ENCODE peak calls at places on chromosomes 5 and 9, in four cellular contexts. F is neural progenitor cell, O is HL-60, A is right atrium auricular region. C is an unnamed sample.

GRCh38 chr5:40364441-40364840 is 315.3 kb upstream of the PTGER4 start:
- DNase-seq in A (no peak), O (no peak), F (no peak), C (no peak)

GRCh38 chr5:180467989-180468731 is 26.0 kb upstream of the CNOT6 start:
- DNase-seq in O (no peak), A (no peak), F (no peak), C (no peak)

GRCh38 chr9:135521608-135522095 is 412 bp downstream of the LCN1 start:
- DNase-seq in F (no peak), O (no peak), A (no peak), C (no peak)

GRCh38 chr5:66129184-66129583 is 14.9 kb upstream of the SREK1 start:
- DNase-seq in F (no peak), A (no peak), O (no peak), C (no peak)

GRCh38 chr9:32487981-32488380 is 38.0 kb downstream of the RIGI start:
- DNase-seq in A (no peak), O (no peak), F (no peak), C (no peak)

GRCh38 chr5:89711526-89711925 is 698.0 kb downstream of the CETN3 start:
- DNase-seq in O (no peak), A (no peak), F (no peak), C (no peak)

GRCh38 chr5:90878549-90879196 is 320.1 kb downstream of the ADGRV1 start:
- DNase-seq in O (no peak), F (no peak), A (no peak), C (no peak)

GRCh38 chr9:27535701-27536118 is 6.1 kb upstream of the MOB3B start:
- DNase-seq in A (no peak), O (no peak), F (peak), C (no peak)

GRCh38 chr5:33195431-33196128 is 245.2 kb upstream of the TARS1 start:
- DNase-seq in A (no peak), O (no peak), F (no peak), C (no peak)

GRCh38 chr9:131530546-131530929 is 525 bp downstream of the UCK1 start:
- DNase-seq in O (no peak), A (no peak), F (peak), C (peak)

GRCh38 chr5:148836272-148837250 is 10.2 kb downstream of the ADRB2 start:
- DNase-seq in A (no peak), F (no peak), O (no peak), C (no peak)

GRCh38 chr5:55604611-55605067 is 69.9 kb upstream of the PLPP1 start:
- DNase-seq in A (peak), F (peak), O (no peak), C (no peak)

GRCh38 chr5:538801-539468 is 14.7 kb upstream of the SLC9A3 start:
- DNase-seq in O (no peak), F (no peak), A (no peak), C (peak)

GRCh38 chr5:62780888-62781287 is 202.3 kb downstream of the LRRC70 start:
- DNase-seq in F (peak), A (no peak), O (no peak), C (no peak)

GRCh38 chr9:84322830-84323229 is 17.7 kb downstream of the SLC28A3 start:
- DNase-seq in F (no peak), A (no peak), O (no peak), C (no peak)

GRCh38 chr5:167863883-167864282 is 427.6 kb upstream of the WWC1 start:
- DNase-seq in O (no peak), F (no peak), A (no peak), C (no peak)

GRCh38 chr9:132630811-132631210 is 39.0 kb downstream of the DDX31 start:
- DNase-seq in F (no peak), O (no peak), A (no peak), C (no peak)

GRCh38 chr9:122875523-122875922 is 29.6 kb downstream of the RC3H2 start:
- DNase-seq in F (no peak), A (no peak), O (no peak), C (no peak)

GRCh38 chr9:68883224-68883623 is 130.7 kb downstream of the PRKACG start:
- DNase-seq in O (no peak), F (no peak), A (no peak), C (no peak)

GRCh38 chr5:180825768-180826525 is 23.3 kb upstream of the MGAT1 start:
- DNase-seq in F (no peak), A (peak), O (no peak), C (no peak)

GRCh38 chr5:21806943-21807342 is 1046.2 kb downstream of the CDH12 start:
- DNase-seq in F (no peak), A (no peak), O (no peak), C (no peak)

GRCh38 chr5:1336749-1337489 is 8.0 kb downstream of the CLPTM1L start:
- DNase-seq in O (no peak), A (no peak), F (no peak), C (peak)

GRCh38 chr5:54148858-54149257 is 161.5 kb downstream of the ARL15 start:
- DNase-seq in O (no peak), F (no peak), A (no peak), C (no peak)

GRCh38 chr5:36602711-36603321 is 3.6 kb upstream of the SLC1A3 start:
- DNase-seq in O (no peak), A (no peak), F (no peak), C (no peak)
- TF ChIP-seq CTCF in O (no peak), A (no peak), F (peak), C (no peak)

DNA sequence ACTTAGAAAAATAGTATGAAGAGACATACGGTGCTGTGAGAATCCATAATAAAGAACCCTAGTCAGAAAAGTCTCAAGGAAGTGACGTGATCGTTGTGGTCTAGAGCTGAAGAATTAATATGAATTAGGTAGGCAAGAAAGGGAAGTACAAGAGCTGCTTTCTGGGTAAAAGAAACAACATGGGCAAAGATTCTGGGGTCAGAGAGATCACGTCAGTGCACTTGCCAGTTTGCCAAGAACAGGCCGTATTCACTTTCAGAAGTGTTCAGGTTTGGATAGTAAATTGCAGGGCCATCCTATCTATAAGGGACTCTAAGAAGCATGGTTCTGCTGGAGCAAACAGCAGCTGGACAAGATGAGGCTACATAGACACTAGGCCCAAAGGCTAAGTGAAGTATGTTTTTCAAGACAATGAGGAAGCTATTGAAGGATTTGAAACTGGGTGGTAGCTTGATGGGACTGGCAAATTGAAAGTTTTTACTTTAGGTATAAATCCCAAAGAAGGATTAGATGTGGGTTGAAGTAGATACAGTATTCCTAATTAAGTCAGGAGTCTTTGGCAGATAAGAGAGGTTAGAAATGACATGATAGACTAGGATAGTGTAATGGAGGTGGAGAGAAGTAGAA is 4.8 kb upstream of the CHD1 start:
- DNase-seq in O (peak), F (no peak), A (no peak), C (no peak)
- H3K27ac ChIP-seq in O (peak), F (no peak), A (peak), C (no peak)

GRCh38 chr9:76395381-76395780 is 1.2 kb upstream of the RFK start:
- DNase-seq in F (no peak), O (peak), A (no peak), C (no peak)
- H3K4me3 ChIP-seq in F (peak), O (peak), A (peak), C (peak)

GRCh38 chr5:175873090-175873454 is 1.7 kb downstream of the CPLX2 start:
- DNase-seq in O (no peak), F (peak), A (no peak), C (no peak)
- TF ChIP-seq CTCF in O (peak), F (peak), A (no peak), C (no peak)

GRCh38 chr5:151678146-151678545 is 8.6 kb downstream of the SPARC start:
- DNase-seq in O (no peak), A (no peak), F (no peak), C (no peak)
- H3K27ac ChIP-seq in O (no peak), A (peak), F (no peak), C (peak)

C was measured in kidney.